ENCODE peak calls at places on chromosome 21, in four cellular contexts. One of them, this sample, is unnamed.

GRCh38 chr21:26849428-26850115 is 4.4 kb upstream of the ADAMTS1 start:
- DNase-seq in effector memory CD4-positive, alpha-beta T cell: no peak
- DNase-seq in HCT116: peak; percentile 6
- DNase-seq in neural progenitor cell: peak; percentile 74
- DNase-seq in this sample: no peak

GRCh38 chr21:39095681-39096080 is 87.6 kb downstream of the PSMG1 start:
- DNase-seq in effector memory CD4-positive, alpha-beta T cell: no peak
- DNase-seq in HCT116: no peak
- DNase-seq in neural progenitor cell: no peak
- DNase-seq in this sample: no peak

GRCh38 chr21:37503848-37504467 is 137.4 kb downstream of the DYRK1A start:
- DNase-seq in effector memory CD4-positive, alpha-beta T cell: no peak
- DNase-seq in HCT116: no peak
- DNase-seq in neural progenitor cell: peak; percentile 8
- DNase-seq in this sample: no peak

GRCh38 chr21:46048926-46049889 is 48.7 kb upstream of the COL6A2 start:
- DNase-seq in effector memory CD4-positive, alpha-beta T cell: no peak
- DNase-seq in HCT116: no peak
- DNase-seq in neural progenitor cell: no peak
- DNase-seq in this sample: no peak

GRCh38 chr21:39637197-39637970 is 24.6 kb downstream of the B3GALT5 start:
- DNase-seq in effector memory CD4-positive, alpha-beta T cell: no peak
- DNase-seq in HCT116: no peak
- DNase-seq in neural progenitor cell: peak; percentile 52
- DNase-seq in this sample: peak; percentile 90

GRCh38 chr21:27425574-27425973 is 458.7 kb upstream of the ADAMTS5 start:
- DNase-seq in effector memory CD4-positive, alpha-beta T cell: no peak
- DNase-seq in HCT116: no peak
- DNase-seq in neural progenitor cell: no peak
- DNase-seq in this sample: peak; percentile 41

GRCh38 chr21:29849735-29850176 is 90.0 kb downstream of the GRIK1 start:
- DNase-seq in effector memory CD4-positive, alpha-beta T cell: no peak
- DNase-seq in HCT116: no peak
- DNase-seq in neural progenitor cell: peak; percentile 79
- DNase-seq in this sample: peak; percentile 85

GRCh38 chr21:32645261-32646182 is 33.3 kb upstream of the CFAP298 start:
- DNase-seq in effector memory CD4-positive, alpha-beta T cell: no peak
- DNase-seq in HCT116: no peak
- DNase-seq in neural progenitor cell: peak; percentile 73
- DNase-seq in this sample: peak; percentile 89

GRCh38 chr21:42614391-42614790 is 39.0 kb upstream of the PDE9A start:
- DNase-seq in effector memory CD4-positive, alpha-beta T cell: peak; percentile 43
- DNase-seq in HCT116: no peak
- DNase-seq in neural progenitor cell: no peak
- DNase-seq in this sample: no peak

GRCh38 chr21:39082656-39083376 is 100.4 kb downstream of the PSMG1 start:
- DNase-seq in effector memory CD4-positive, alpha-beta T cell: no peak
- DNase-seq in HCT116: peak; percentile 13
- DNase-seq in neural progenitor cell: peak; percentile 51
- DNase-seq in this sample: peak; percentile 71

GRCh38 chr21:35027558-35028450 is 21.3 kb downstream of the RUNX1 start:
- DNase-seq in effector memory CD4-positive, alpha-beta T cell: no peak
- DNase-seq in HCT116: no peak
- DNase-seq in neural progenitor cell: no peak
- DNase-seq in this sample: no peak
- H3K27ac ChIP-seq in effector memory CD4-positive, alpha-beta T cell: peak overlapping the region; percentile 91
- H3K27ac ChIP-seq in HCT116: no peak overlapping the region
- H3K27ac ChIP-seq in neural progenitor cell: no peak overlapping the region
- H3K27ac ChIP-seq in this sample: no peak overlapping the region

GRCh38 chr21:33684068-33684467 is 41.8 kb downstream of the ITSN1 start:
- DNase-seq in effector memory CD4-positive, alpha-beta T cell: no peak
- DNase-seq in HCT116: no peak
- DNase-seq in neural progenitor cell: no peak
- DNase-seq in this sample: no peak

GRCh38 chr21:33684923-33685560 is 42.7 kb downstream of the ITSN1 start:
- DNase-seq in effector memory CD4-positive, alpha-beta T cell: no peak
- DNase-seq in HCT116: no peak
- DNase-seq in neural progenitor cell: no peak
- DNase-seq in this sample: no peak

GRCh38 chr21:33687634-33688033 is 45.3 kb downstream of the ITSN1 start:
- DNase-seq in effector memory CD4-positive, alpha-beta T cell: no peak
- DNase-seq in HCT116: no peak
- DNase-seq in neural progenitor cell: no peak
- DNase-seq in this sample: no peak

GRCh38 chr21:33686386-33686785 is 44.1 kb downstream of the ITSN1 start:
- DNase-seq in effector memory CD4-positive, alpha-beta T cell: no peak
- DNase-seq in HCT116: no peak
- DNase-seq in neural progenitor cell: no peak
- DNase-seq in this sample: no peak

DNA sequence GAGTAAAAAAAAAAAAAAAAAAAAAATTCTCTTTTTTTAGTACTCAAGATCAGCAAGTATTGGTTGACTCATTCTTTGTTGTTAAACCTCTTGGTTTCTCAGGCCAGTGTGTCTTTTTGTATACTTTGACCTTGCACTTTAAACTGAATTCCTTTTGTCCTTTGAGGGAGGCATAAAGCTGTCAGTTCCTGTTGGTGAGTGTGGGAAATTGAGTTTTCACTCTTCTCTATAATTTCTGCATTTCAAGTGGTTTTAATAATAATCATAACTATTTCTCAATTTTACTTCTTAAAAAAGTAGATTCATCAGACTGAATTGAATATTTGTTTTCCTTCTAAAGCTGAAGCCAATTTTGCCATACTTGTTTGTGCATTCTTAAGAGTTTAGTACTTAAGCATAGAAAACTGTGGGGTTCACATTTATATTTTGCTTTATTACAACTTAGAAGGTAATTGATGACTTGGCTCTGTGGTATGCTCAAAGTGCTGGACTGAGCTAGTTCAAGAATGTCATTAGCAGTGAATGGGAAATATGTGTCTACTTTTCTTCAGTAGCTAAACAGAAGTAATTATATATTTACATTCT is 43.4 kb downstream of the ITSN1 start:
- DNase-seq in effector memory CD4-positive, alpha-beta T cell: no peak
- DNase-seq in HCT116: no peak
- DNase-seq in neural progenitor cell: no peak
- DNase-seq in this sample: no peak
- H3K27ac ChIP-seq in effector memory CD4-positive, alpha-beta T cell: no peak overlapping the region
- H3K27ac ChIP-seq in HCT116: no peak overlapping the region
- H3K27ac ChIP-seq in neural progenitor cell: no peak overlapping the region
- H3K27ac ChIP-seq in this sample: peak overlapping the region; percentile 82

GRCh38 chr21:31260790-31261189 is 83.3 kb downstream of the TIAM1 start:
- DNase-seq in effector memory CD4-positive, alpha-beta T cell: no peak
- DNase-seq in HCT116: no peak
- DNase-seq in neural progenitor cell: no peak
- DNase-seq in this sample: no peak
- H3K27ac ChIP-seq in effector memory CD4-positive, alpha-beta T cell: no peak overlapping the region
- H3K27ac ChIP-seq in HCT116: no peak overlapping the region
- H3K27ac ChIP-seq in neural progenitor cell: no peak overlapping the region
- H3K27ac ChIP-seq in this sample: no peak overlapping the region

GRCh38 chr21:44914176-44914874 is 6.4 kb downstream of the ITGB2 start:
- DNase-seq in effector memory CD4-positive, alpha-beta T cell: peak; percentile 37
- DNase-seq in HCT116: no peak
- DNase-seq in neural progenitor cell: no peak
- DNase-seq in this sample: no peak
- H3K27ac ChIP-seq in effector memory CD4-positive, alpha-beta T cell: peak overlapping the region; percentile 74
- H3K27ac ChIP-seq in HCT116: no peak overlapping the region
- H3K27ac ChIP-seq in neural progenitor cell: no peak overlapping the region
- H3K27ac ChIP-seq in this sample: no peak overlapping the region